ENCODE peak calls at places on chromosomes 13 and 19, in seven cellular contexts. One of them, this sample, is unnamed.

GRCh38 chr13:24683833-24684599 is 3.8 kb downstream of the ATP12A start:
- DNase-seq in GOT3: peak; percentile 19
- DNase-seq in GM06990: peak; percentile 52
- DNase-seq in choroid plexus epithelial cell: peak; percentile 51
- DNase-seq in nephron progenitor cell: peak; percentile 83
- DNase-seq in RPMI7951: peak; percentile 28
- DNase-seq in AG04450: no peak
- DNase-seq in this sample: peak; percentile 33

GRCh38 chr13:55199132-55199531 is 1941.6 kb upstream of the PRR20A start:
- DNase-seq in GOT3: no peak
- DNase-seq in GM06990: no peak
- DNase-seq in choroid plexus epithelial cell: no peak
- DNase-seq in nephron progenitor cell: peak; percentile 5
- DNase-seq in RPMI7951: peak; percentile 30
- DNase-seq in AG04450: no peak
- DNase-seq in this sample: no peak

GRCh38 chr19:10332158-10332964 is 968 bp downstream of the RAVER1 start:
- DNase-seq in GOT3: no peak
- DNase-seq in GM06990: no peak
- DNase-seq in choroid plexus epithelial cell: no peak
- DNase-seq in nephron progenitor cell: no peak
- DNase-seq in RPMI7951: peak; percentile 12
- DNase-seq in AG04450: no peak
- DNase-seq in this sample: no peak

GRCh38 chr13:110158201-110158600 is 148.8 kb downstream of the COL4A1 start:
- DNase-seq in GOT3: no peak
- DNase-seq in GM06990: no peak
- DNase-seq in choroid plexus epithelial cell: no peak
- DNase-seq in nephron progenitor cell: no peak
- DNase-seq in RPMI7951: no peak
- DNase-seq in AG04450: no peak
- DNase-seq in this sample: no peak

GRCh38 chr13:102817241-102817640 is 18.3 kb downstream of the BIVM start:
- DNase-seq in GOT3: no peak
- DNase-seq in GM06990: no peak
- DNase-seq in choroid plexus epithelial cell: no peak
- DNase-seq in nephron progenitor cell: no peak
- DNase-seq in RPMI7951: no peak
- DNase-seq in AG04450: no peak
- DNase-seq in this sample: no peak

GRCh38 chr19:13208131-13208963 is 58.1 kb downstream of the IER2 start:
- DNase-seq in GOT3: no peak
- DNase-seq in GM06990: peak; percentile 70
- DNase-seq in choroid plexus epithelial cell: peak; percentile 82
- DNase-seq in nephron progenitor cell: peak; percentile 40
- DNase-seq in RPMI7951: peak; percentile 82
- DNase-seq in AG04450: peak; percentile 63
- DNase-seq in this sample: peak; percentile 68

GRCh38 chr13:110114351-110114750 is 192.6 kb downstream of the COL4A1 start:
- DNase-seq in GOT3: no peak
- DNase-seq in GM06990: no peak
- DNase-seq in choroid plexus epithelial cell: no peak
- DNase-seq in nephron progenitor cell: no peak
- DNase-seq in RPMI7951: no peak
- DNase-seq in AG04450: no peak
- DNase-seq in this sample: no peak

GRCh38 chr13:114008964-114009589 is 35.2 kb upstream of the C13orf46 start:
- DNase-seq in GOT3: no peak
- DNase-seq in GM06990: no peak
- DNase-seq in choroid plexus epithelial cell: no peak
- DNase-seq in nephron progenitor cell: no peak
- DNase-seq in RPMI7951: no peak
- DNase-seq in AG04450: no peak
- DNase-seq in this sample: no peak

GRCh38 chr13:44128522-44128921 is 245.1 kb upstream of the SERP2 start:
- DNase-seq in GOT3: no peak
- DNase-seq in GM06990: no peak
- DNase-seq in choroid plexus epithelial cell: no peak
- DNase-seq in nephron progenitor cell: no peak
- DNase-seq in RPMI7951: peak; percentile 74
- DNase-seq in AG04450: no peak
- DNase-seq in this sample: no peak

GRCh38 chr13:29583073-29583785 is 12.3 kb downstream of the SLC7A1 start:
- DNase-seq in GOT3: no peak
- DNase-seq in GM06990: no peak
- DNase-seq in choroid plexus epithelial cell: peak; percentile 63
- DNase-seq in nephron progenitor cell: no peak
- DNase-seq in RPMI7951: peak; percentile 89
- DNase-seq in AG04450: no peak
- DNase-seq in this sample: no peak

GRCh38 chr19:6088677-6089063 is 21.6 kb downstream of the RFX2 start:
- DNase-seq in GOT3: no peak
- DNase-seq in GM06990: no peak
- DNase-seq in choroid plexus epithelial cell: peak; percentile 44
- DNase-seq in nephron progenitor cell: no peak
- DNase-seq in RPMI7951: peak; percentile 53
- DNase-seq in AG04450: no peak
- DNase-seq in this sample: no peak

GRCh38 chr13:46295531-46296464 is 84.1 kb downstream of the LRRC63 start:
- DNase-seq in GOT3: no peak
- DNase-seq in GM06990: peak; percentile 18
- DNase-seq in choroid plexus epithelial cell: peak; percentile 95
- DNase-seq in nephron progenitor cell: no peak
- DNase-seq in RPMI7951: peak; percentile 84
- DNase-seq in AG04450: peak; percentile 49
- DNase-seq in this sample: peak; percentile 90

GRCh38 chr19:33085570-33086128 is 4.7 kb downstream of the GPATCH1 start:
- DNase-seq in GOT3: no peak
- DNase-seq in GM06990: no peak
- DNase-seq in choroid plexus epithelial cell: no peak
- DNase-seq in nephron progenitor cell: no peak
- DNase-seq in RPMI7951: no peak
- DNase-seq in AG04450: no peak
- DNase-seq in this sample: no peak

GRCh38 chr13:103883698-103884097 is 817.5 kb upstream of the SLC10A2 start:
- DNase-seq in GOT3: no peak
- DNase-seq in GM06990: no peak
- DNase-seq in choroid plexus epithelial cell: peak; percentile 18
- DNase-seq in nephron progenitor cell: no peak
- DNase-seq in RPMI7951: peak; percentile 9
- DNase-seq in AG04450: no peak
- DNase-seq in this sample: no peak

GRCh38 chr13:41458939-41459753 is 1.8 kb downstream of the RGCC start:
- DNase-seq in GOT3: no peak
- DNase-seq in GM06990: no peak
- DNase-seq in choroid plexus epithelial cell: peak; percentile 82
- DNase-seq in nephron progenitor cell: no peak
- DNase-seq in RPMI7951: no peak
- DNase-seq in AG04450: no peak
- DNase-seq in this sample: peak; percentile 84

GRCh38 chr19:42816901-42817300 is 51.4 kb upstream of the PSG8 start:
- DNase-seq in GOT3: no peak
- DNase-seq in GM06990: no peak
- DNase-seq in choroid plexus epithelial cell: peak; percentile 9
- DNase-seq in nephron progenitor cell: no peak
- DNase-seq in RPMI7951: no peak
- DNase-seq in AG04450: no peak
- DNase-seq in this sample: no peak